ENCODE peak calls at places on chromosomes 13 and 19, in eight cellular contexts. Y, B, X, E, V, L, T and S are unnamed samples.

GRCh38 chr19:13011653-13012389 is 16.5 kb downstream of the NFIX start:
- DNase-seq in Y (no peak), B (peak; percentile 38), X (no peak), E (no peak), V (no peak), L (no peak), T (no peak), S (no peak)

GRCh38 chr19:12801466-12802266 is at the start of the genes PRDX2 and THSD8:
- DNase-seq in Y (peak; percentile 91), B (peak; percentile 86), X (peak; percentile 86), E (peak; percentile 86), V (peak; percentile 65), L (peak; percentile 88), T (no peak), S (peak; percentile 50)

GRCh38 chr19:41795031-41795461 is 1.3 kb upstream of the CEACAM3 start:
- DNase-seq in Y (peak; percentile 3), B (peak; percentile 56), X (no peak), E (peak; percentile 59), V (peak; percentile 16), L (no peak), T (peak; percentile 3), S (peak; percentile 52)

GRCh38 chr19:16160943-16161560 is 12.3 kb downstream of the CIB3 start:
- DNase-seq in Y (no peak), B (peak; percentile 83), X (no peak), E (no peak), V (peak; percentile 87), L (no peak), T (no peak), S (no peak)

GRCh38 chr19:54430306-54431254 is 15.3 kb downstream of the TTYH1 start:
- DNase-seq in Y (peak; percentile 89), B (peak; percentile 55), X (peak; percentile 72), E (no peak), V (no peak), L (no peak), T (no peak), S (peak; percentile 60)

GRCh38 chr13:113383089-113383488 is 19.2 kb upstream of the GRTP1 start:
- DNase-seq in Y (no peak), B (no peak), X (no peak), E (no peak), V (no peak), L (peak; percentile 13), T (no peak), S (no peak)

GRCh38 chr13:34867590-34867989 is 74.5 kb upstream of the NBEA start:
- DNase-seq in Y (no peak), B (peak; percentile 41), X (no peak), E (no peak), V (peak; percentile 8), L (no peak), T (no peak), S (no peak)

GRCh38 chr13:79825959-79826358 is 345.0 kb downstream of the NDFIP2 start:
- DNase-seq in Y (no peak), B (no peak), X (no peak), E (no peak), V (no peak), L (no peak), T (no peak), S (no peak)

GRCh38 chr13:69474286-69474685 is 633.3 kb upstream of the ATXN8OS start:
- DNase-seq in Y (no peak), B (no peak), X (no peak), E (no peak), V (no peak), L (no peak), T (no peak), S (no peak)

GRCh38 chr13:100794575-100794974 is 120.0 kb upstream of the TMTC4 start:
- DNase-seq in Y (no peak), B (no peak), X (no peak), E (no peak), V (no peak), L (no peak), T (no peak), S (no peak)

GRCh38 chr13:101343128-101343787 is 73.0 kb downstream of the NALCN start:
- DNase-seq in Y (no peak), B (no peak), X (no peak), E (no peak), V (peak; percentile 18), L (no peak), T (no peak), S (no peak)

GRCh38 chr13:40124648-40125045 is 469.2 kb downstream of the COG6 start:
- DNase-seq in Y (no peak), B (no peak), X (no peak), E (no peak), V (no peak), L (no peak), T (no peak), S (no peak)

GRCh38 chr19:16581145-16581970 is 9.1 kb upstream of the SLC35E1 start:
- DNase-seq in Y (no peak), B (peak; percentile 33), X (no peak), E (no peak), V (no peak), L (no peak), T (no peak), S (no peak)

GRCh38 chr13:63041640-63042414 is 1626.2 kb upstream of the PCDH20 start:
- DNase-seq in Y (no peak), B (no peak), X (no peak), E (no peak), V (peak; percentile 68), L (no peak), T (no peak), S (no peak)

GRCh38 chr19:6491802-6492592 is 10.1 kb downstream of the TUBB4A start:
- DNase-seq in Y (no peak), B (no peak), X (no peak), E (no peak), V (no peak), L (no peak), T (no peak), S (no peak)

GRCh38 chr13:76225815-76226489 is 589.8 kb downstream of the LMO7 start:
- DNase-seq in Y (peak; percentile 49), B (no peak), X (peak; percentile 18), E (peak; percentile 44), V (peak; percentile 90), L (no peak), T (no peak), S (no peak)

GRCh38 chr13:113153810-113154748 is 4.4 kb upstream of the PROZ start:
- DNase-seq in Y (peak; percentile 80), B (peak; percentile 81), X (peak; percentile 86), E (peak; percentile 89), V (peak; percentile 51), L (peak; percentile 89), T (no peak), S (peak; percentile 76)

GRCh38 chr13:66534561-66534960 is 695.6 kb downstream of the PCDH9 start:
- DNase-seq in Y (no peak), B (no peak), X (no peak), E (no peak), V (peak; percentile 80), L (no peak), T (no peak), S (no peak)

GRCh38 chr19:6056801-6057650 is 53.3 kb downstream of the RFX2 start:
- DNase-seq in Y (no peak), B (peak; percentile 98), X (peak; percentile 60), E (peak; percentile 90), V (peak; percentile 91), L (peak; percentile 92), T (no peak), S (no peak)

GRCh38 chr19:40279761-40280607 is 5.2 kb downstream of the AKT2 start:
- DNase-seq in Y (no peak), B (peak; percentile 30), X (no peak), E (no peak), V (no peak), L (no peak), T (no peak), S (no peak)

GRCh38 chr19:40279120-40279551 is 6.0 kb downstream of the AKT2 start:
- DNase-seq in Y (peak; percentile 23), B (peak; percentile 81), X (peak; percentile 79), E (peak; percentile 68), V (peak; percentile 38), L (peak; percentile 76), T (no peak), S (no peak)

GRCh38 chr19:40277356-40277755 is 7.8 kb downstream of the AKT2 start:
- DNase-seq in Y (no peak), B (no peak), X (no peak), E (no peak), V (no peak), L (peak; percentile 56), T (no peak), S (no peak)

GRCh38 chr19:40280608-40281221 is 4.4 kb downstream of the AKT2 start:
- DNase-seq in Y (no peak), B (no peak), X (no peak), E (no peak), V (no peak), L (no peak), T (no peak), S (no peak)

GRCh38 chr19:40278361-40279045 is 6.6 kb downstream of the AKT2 start:
- DNase-seq in Y (no peak), B (peak; percentile 55), X (no peak), E (peak; percentile 43), V (no peak), L (peak; percentile 48), T (no peak), S (no peak)
- H3K4me3 ChIP-seq in Y (no peak overlapping the region), B (peak overlapping the region; percentile 55), X (peak overlapping the region; percentile 3), E (no peak overlapping the region), V (no peak overlapping the region), L (peak overlapping the region; percentile 36), T (no peak overlapping the region), S (no peak overlapping the region)

GRCh38 chr19:1396768-1397679 is 4.3 kb downstream of the GAMT start:
- DNase-seq in Y (no peak), B (peak; percentile 38), X (no peak), E (no peak), V (no peak), L (no peak), T (no peak), S (no peak)
- H3K27ac ChIP-seq in Y (no peak overlapping the region), B (no peak overlapping the region), X (no peak overlapping the region), E (no peak overlapping the region), V (no peak overlapping the region), L (no peak overlapping the region), T (no peak overlapping the region), S (no peak overlapping the region)

DNA sequence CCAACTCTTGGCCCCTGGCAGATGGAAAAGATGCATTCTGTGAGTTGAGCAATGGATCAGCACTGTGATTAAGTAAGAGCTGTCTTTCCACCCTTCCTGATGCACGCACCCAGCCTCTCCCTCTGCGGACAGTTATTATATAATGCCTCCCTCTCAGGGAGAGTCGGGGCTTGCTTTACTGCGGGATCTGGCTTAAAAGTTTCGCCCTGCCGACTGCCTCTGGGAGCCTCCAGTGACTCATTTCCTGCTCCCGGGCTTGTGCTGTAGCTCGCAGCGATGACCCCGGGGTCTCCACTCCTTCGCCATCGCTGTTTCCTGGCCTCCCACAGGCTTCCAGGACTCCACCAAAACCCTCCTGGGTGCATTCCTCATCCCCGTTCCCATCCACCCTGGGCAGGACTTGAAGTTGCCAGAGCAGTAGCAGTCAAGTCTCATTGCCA is 107.4 kb upstream of the SLC7A1 start:
- DNase-seq in Y (no peak), B (peak; percentile 96), X (peak; percentile 21), E (peak; percentile 60), V (peak; percentile 69), L (peak; percentile 73), T (peak; percentile 27), S (no peak)
- H3K4me3 ChIP-seq in Y (no peak overlapping the region), B (peak overlapping the region; percentile 64), X (no peak overlapping the region), E (no peak overlapping the region), V (no peak overlapping the region), L (no peak overlapping the region), T (no peak overlapping the region), S (no peak overlapping the region)

DNA sequence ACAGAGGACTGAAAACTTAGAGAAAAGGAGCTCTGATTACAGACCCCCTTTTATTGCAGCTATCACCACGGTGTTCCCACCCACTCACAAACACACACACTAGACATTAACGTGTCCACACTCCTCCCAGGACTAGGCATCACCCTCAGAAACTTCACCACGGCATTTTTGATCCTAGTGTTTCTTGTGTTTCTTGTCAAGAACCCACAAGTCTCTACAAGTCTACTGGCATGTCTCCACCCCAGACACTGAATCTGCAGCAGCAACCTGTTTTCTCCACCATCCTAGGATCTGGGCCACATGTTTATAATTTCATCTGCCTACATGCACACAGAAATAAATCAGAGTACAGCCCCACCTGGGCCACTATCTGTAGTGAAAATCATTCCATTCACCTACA is 4.3 kb downstream of the ZNF486 start:
- DNase-seq in Y (no peak), B (no peak), X (no peak), E (no peak), V (no peak), L (no peak), T (no peak), S (no peak)
- H3K27ac ChIP-seq in Y (no peak overlapping the region), B (no peak overlapping the region), X (no peak overlapping the region), E (no peak overlapping the region), V (no peak overlapping the region), L (no peak overlapping the region), T (no peak overlapping the region), S (no peak overlapping the region)